ENCODE peak calls at places on chromosomes 5 and 9, in nine cellular contexts. Z is MM.1S; O is NCI-H1092 treated with DMSO at 0.1 percent for 48 hours; N is naive B cell; Q is activated naive CD4-positive, alpha-beta T cell treated with anti-CD3 and anti-CD28 coated beads, Interleukin-2, amount 10 ng/mL, durations not matched to agents 7 days and 5 days; F is iPS-NIHi11; D is Caki2; U is NCI-H1436 treated with DMSO at 0.1 percent for 48 hours; E is stimulated activated naive B cell treated with anti-CD40 and anti-IgM and Interleukin-4, amounts not matched to agents 10 μg/mL and 1 μg/mL and 100 μg/mL, for 72 hours. I is an unnamed sample.

GRCh38 chr9:133703571-133704399 is 34.4 kb downstream of the SARDH start:
- DNase-seq in Z (no peak), O (no peak), N (no peak), Q (peak; percentile 18), F (no peak), D (no peak), U (no peak), E (no peak), I (peak; percentile 42)

GRCh38 chr5:115624994-115625393 is 842 bp downstream of the TMED7 start:
- DNase-seq in Z (no peak), O (no peak), N (peak; percentile 11), Q (no peak), F (no peak), D (peak; percentile 4), U (no peak), E (no peak), I (no peak)

GRCh38 chr9:135701067-135701967 is 668 bp upstream of the KCNT1 start:
- DNase-seq in Z (no peak), O (no peak), N (no peak), Q (no peak), F (no peak), D (no peak), U (no peak), E (no peak), I (no peak)

GRCh38 chr9:79023134-79023577 is 548.6 kb upstream of the TLE4 start:
- DNase-seq in Z (no peak), O (no peak), N (no peak), Q (no peak), F (no peak), D (peak; percentile 89), U (no peak), E (no peak), I (no peak)

GRCh38 chr5:43256261-43256966 is 56.8 kb downstream of the HMGCS1 start:
- DNase-seq in Z (no peak), O (no peak), N (no peak), Q (no peak), F (no peak), D (peak; percentile 57), U (no peak), E (no peak), I (no peak)

GRCh38 chr5:117455236-117456233 is 880.9 kb upstream of the SEMA6A start:
- DNase-seq in Z (peak; percentile 30), O (peak; percentile 14), N (no peak), Q (no peak), F (peak; percentile 55), D (peak; percentile 28), U (no peak), E (no peak), I (no peak)

GRCh38 chr5:150108711-150109605 is 22.6 kb upstream of the CSF1R start:
- DNase-seq in Z (no peak), O (no peak), N (no peak), Q (no peak), F (peak; percentile 7), D (no peak), U (no peak), E (no peak), I (no peak)

GRCh38 chr9:36154213-36154952 is 14.8 kb upstream of the CCIN start:
- DNase-seq in Z (no peak), O (no peak), N (peak; percentile 54), Q (no peak), F (no peak), D (peak; percentile 68), U (no peak), E (no peak), I (no peak)

GRCh38 chr5:89723907-89724306 is 685.6 kb downstream of the CETN3 start:
- DNase-seq in Z (no peak), O (no peak), N (no peak), Q (no peak), F (no peak), D (no peak), U (no peak), E (no peak), I (no peak)

GRCh38 chr5:88875609-88876234 is 7.3 kb downstream of the MEF2C start:
- DNase-seq in Z (no peak), O (no peak), N (no peak), Q (no peak), F (no peak), D (no peak), U (no peak), E (no peak), I (no peak)

GRCh38 chr9:69744688-69745380 is 15.0 kb downstream of the PTAR1 start:
- DNase-seq in Z (no peak), O (no peak), N (no peak), Q (no peak), F (no peak), D (no peak), U (no peak), E (no peak), I (no peak)

GRCh38 chr9:121718063-121718462 is 66.6 kb downstream of the DAB2IP start:
- DNase-seq in Z (no peak), O (peak; percentile 74), N (no peak), Q (no peak), F (peak; percentile 58), D (no peak), U (no peak), E (no peak), I (no peak)

GRCh38 chr5:8958602-8959001 is 587.3 kb downstream of the SEMA5A start:
- DNase-seq in Z (no peak), O (no peak), N (no peak), Q (no peak), F (no peak), D (no peak), U (no peak), E (no peak), I (no peak)

GRCh38 chr5:157578079-157578780 is 2.7 kb upstream of the ADAM19 start:
- DNase-seq in Z (no peak), O (no peak), N (no peak), Q (no peak), F (no peak), D (no peak), U (no peak), E (no peak), I (no peak)

GRCh38 chr5:56053363-56053762 is 58.6 kb upstream of the IL6ST start:
- DNase-seq in Z (no peak), O (no peak), N (no peak), Q (no peak), F (no peak), D (no peak), U (no peak), E (no peak), I (no peak)

GRCh38 chr5:59562756-59563389 is 330.7 kb downstream of the PDE4D start:
- DNase-seq in Z (peak; percentile 95), O (no peak), N (peak; percentile 91), Q (no peak), F (peak; percentile 56), D (peak; percentile 97), U (no peak), E (peak; percentile 67), I (no peak)

GRCh38 chr5:123610209-123610608 is 98.2 kb downstream of the CSNK1G3 start:
- DNase-seq in Z (no peak), O (no peak), N (no peak), Q (no peak), F (no peak), D (no peak), U (no peak), E (no peak), I (no peak)

GRCh38 chr5:94240064-94240463 is 378.3 kb downstream of the KIAA0825 start:
- DNase-seq in Z (no peak), O (no peak), N (no peak), Q (no peak), F (no peak), D (no peak), U (no peak), E (no peak), I (no peak)

GRCh38 chr5:106312360-106312759 is 1358.4 kb downstream of the EFNA5 start:
- DNase-seq in Z (no peak), O (no peak), N (no peak), Q (no peak), F (no peak), D (no peak), U (no peak), E (no peak), I (no peak)

GRCh38 chr9:114387678-114388431 is at the start of gene AKNA:
- DNase-seq in Z (peak; percentile 91), O (peak; percentile 16), N (peak; percentile 75), Q (peak; percentile 92), F (peak; percentile 67), D (no peak), U (no peak), E (peak; percentile 72), I (no peak)

GRCh38 chr9:137277329-137278041 is at the start of gene TOR4A:
- DNase-seq in Z (peak; percentile 73), O (no peak), N (peak; percentile 47), Q (peak; percentile 66), F (peak; percentile 84), D (peak; percentile 83), U (no peak), E (peak; percentile 66), I (no peak)

GRCh38 chr5:178589180-178590140 is 733 bp downstream of the COL23A1 start:
- DNase-seq in Z (no peak), O (peak; percentile 1), N (no peak), Q (no peak), F (peak; percentile 79), D (no peak), U (no peak), E (no peak), I (no peak)

I was measured in NCI-H1417 treated with DMSO at 0.1 percent for 48 hours.